ENCODE peak calls at places on chromosomes 2 and 18, in four cellular contexts. F, U, E and M are unnamed samples.

GRCh38 chr2:128607440-128607839 is 288.8 kb upstream of the HS6ST1 start:
- DNase-seq in F (no peak), U (no peak), E (no peak), M (no peak)

GRCh38 chr18:9876523-9876866 is 9.3 kb upstream of the TXNDC2 start:
- DNase-seq in F (no peak), U (no peak), E (no peak), M (no peak)

GRCh38 chr2:191222507-191222906 is 22.7 kb upstream of the MYO1B start:
- DNase-seq in F (no peak), U (peak), E (no peak), M (no peak)

GRCh38 chr18:25056456-25056855 is 295.5 kb downstream of the ZNF521 start:
- DNase-seq in F (no peak), U (no peak), E (no peak), M (no peak)

GRCh38 chr2:149566652-149567051 is 20.9 kb downstream of the MMADHC start:
- DNase-seq in F (no peak), U (no peak), E (no peak), M (no peak)

GRCh38 chr2:11688222-11689069 is 18.5 kb upstream of the NTSR2 start:
- DNase-seq in F (peak), U (peak), E (peak), M (peak)

GRCh38 chr2:126880262-126880800 is 18.4 kb upstream of the TEX51 start:
- DNase-seq in F (no peak), U (no peak), E (no peak), M (no peak)

GRCh38 chr2:191691016-191691725 is 13.2 kb downstream of the NABP1 start:
- DNase-seq in F (peak), U (peak), E (no peak), M (no peak)

GRCh38 chr2:101658387-101658786 is 39.1 kb upstream of the MAP4K4 start:
- DNase-seq in F (no peak), U (peak), E (no peak), M (no peak)

GRCh38 chr2:122804494-122804893 is 1049.0 kb downstream of the TSN start:
- DNase-seq in F (no peak), U (no peak), E (no peak), M (no peak)

GRCh38 chr2:70467237-70467636 is 86.4 kb downstream of the TGFA start:
- DNase-seq in F (no peak), U (no peak), E (no peak), M (no peak)

GRCh38 chr2:70469435-70469834 is 84.2 kb downstream of the TGFA start:
- DNase-seq in F (no peak), U (no peak), E (no peak), M (no peak)

GRCh38 chr2:70469961-70470360 is 83.7 kb downstream of the TGFA start:
- DNase-seq in F (no peak), U (no peak), E (no peak), M (no peak)

GRCh38 chr2:70467831-70468810 is 85.5 kb downstream of the TGFA start:
- DNase-seq in F (no peak), U (no peak), E (no peak), M (no peak)

GRCh38 chr2:70468898-70469297 is 84.7 kb downstream of the TGFA start:
- DNase-seq in F (no peak), U (no peak), E (no peak), M (no peak)
- H3K27ac ChIP-seq in F (no peak), U (no peak), E (no peak), M (no peak)

GRCh38 chr2:234977228-234977679 is 25.4 kb downstream of the SH3BP4 start:
- DNase-seq in F (no peak), U (no peak), E (no peak), M (no peak)

GRCh38 chr2:234976479-234977227 is 24.8 kb downstream of the SH3BP4 start:
- DNase-seq in F (no peak), U (no peak), E (no peak), M (no peak)

GRCh38 chr2:234979204-234980167 is 27.7 kb downstream of the SH3BP4 start:
- DNase-seq in F (no peak), U (no peak), E (no peak), M (no peak)

GRCh38 chr2:234980476-234981187 is 28.8 kb downstream of the SH3BP4 start:
- DNase-seq in F (no peak), U (peak), E (no peak), M (no peak)

DNA sequence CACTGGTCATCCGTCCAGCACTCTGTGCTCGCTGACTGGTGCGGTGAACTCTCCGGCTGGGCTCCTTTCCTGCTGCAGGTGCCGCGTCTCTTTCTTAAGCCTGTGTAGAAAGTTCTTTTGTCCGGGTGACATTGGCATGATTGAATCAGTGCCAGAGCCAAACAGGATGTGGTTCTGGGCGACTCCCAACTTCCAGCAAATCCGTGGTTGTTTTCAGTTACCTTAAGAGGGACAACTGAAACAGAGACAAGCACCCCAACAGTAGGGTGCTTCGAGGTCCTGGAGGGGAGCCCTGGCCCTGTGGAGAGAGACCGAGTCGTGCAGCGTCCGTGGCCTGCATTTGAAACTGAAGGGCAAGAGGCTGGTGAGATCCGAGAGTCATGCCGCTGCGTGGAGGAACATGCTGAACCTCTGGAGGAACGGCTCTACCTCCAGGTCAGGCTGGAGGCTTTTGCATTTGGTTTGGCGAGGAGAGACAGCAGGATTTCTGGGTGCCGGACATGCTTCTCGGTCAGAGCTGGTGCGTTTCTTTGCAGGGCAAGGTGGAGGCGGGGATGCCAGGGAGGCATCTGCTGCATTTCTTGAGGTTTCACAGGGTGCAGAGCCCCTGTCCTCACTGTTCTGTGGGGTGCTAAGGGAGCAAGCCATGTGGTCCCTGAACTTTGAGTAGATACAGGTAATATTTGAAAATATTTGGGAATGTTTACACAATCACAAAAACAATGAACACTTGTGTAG is 26.8 kb downstream of the SH3BP4 start:
- DNase-seq in F (no peak), U (peak), E (peak), M (no peak)
- H3K27ac ChIP-seq in F (no peak), U (peak), E (peak), M (no peak)

DNA sequence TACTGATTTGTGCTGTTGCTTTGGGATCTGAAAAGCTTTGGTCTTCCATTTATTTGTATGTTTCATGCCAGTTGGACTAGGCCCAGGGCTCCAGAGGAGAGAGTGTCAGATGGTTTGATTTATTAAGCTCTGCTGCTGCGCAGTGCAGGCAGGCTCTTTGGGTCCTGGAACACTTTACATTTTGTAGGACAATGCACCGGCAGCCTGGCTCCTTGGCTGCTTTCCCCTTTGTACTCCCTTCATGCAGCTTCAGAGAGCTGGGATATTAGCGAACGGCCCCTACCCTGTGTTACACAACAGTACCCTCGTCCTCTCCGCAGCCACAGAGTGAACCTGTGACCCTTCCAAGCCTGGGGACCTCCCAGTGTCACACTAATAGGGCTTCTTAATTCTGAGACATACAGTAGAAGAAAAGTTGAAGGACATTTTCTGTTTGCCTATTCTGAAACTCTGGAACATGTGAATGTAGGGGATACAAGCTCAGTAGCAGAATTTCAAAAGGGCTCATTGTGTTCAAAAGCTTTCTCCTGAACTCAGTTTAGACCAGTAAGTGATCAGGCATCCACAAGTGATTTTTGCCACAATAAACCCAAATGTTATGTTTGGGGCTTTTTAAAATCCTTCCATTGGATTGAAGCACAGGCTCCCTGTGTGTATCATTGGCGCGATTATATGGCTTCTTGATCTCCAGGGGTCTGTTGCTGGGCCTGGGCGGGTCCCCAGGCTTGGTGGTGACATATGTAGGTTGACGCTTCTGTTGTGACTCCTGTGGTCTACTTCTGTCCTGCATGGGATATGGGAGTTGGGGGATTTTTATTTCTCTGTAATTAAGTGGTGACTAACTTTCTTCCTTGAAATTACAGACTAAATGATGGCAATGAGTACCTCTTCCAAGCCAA is 56.5 kb upstream of the EML6 start:
- DNase-seq in F (no peak), U (peak), E (no peak), M (peak)
- H3K27ac ChIP-seq in F (no peak), U (peak), E (peak), M (peak)

DNA sequence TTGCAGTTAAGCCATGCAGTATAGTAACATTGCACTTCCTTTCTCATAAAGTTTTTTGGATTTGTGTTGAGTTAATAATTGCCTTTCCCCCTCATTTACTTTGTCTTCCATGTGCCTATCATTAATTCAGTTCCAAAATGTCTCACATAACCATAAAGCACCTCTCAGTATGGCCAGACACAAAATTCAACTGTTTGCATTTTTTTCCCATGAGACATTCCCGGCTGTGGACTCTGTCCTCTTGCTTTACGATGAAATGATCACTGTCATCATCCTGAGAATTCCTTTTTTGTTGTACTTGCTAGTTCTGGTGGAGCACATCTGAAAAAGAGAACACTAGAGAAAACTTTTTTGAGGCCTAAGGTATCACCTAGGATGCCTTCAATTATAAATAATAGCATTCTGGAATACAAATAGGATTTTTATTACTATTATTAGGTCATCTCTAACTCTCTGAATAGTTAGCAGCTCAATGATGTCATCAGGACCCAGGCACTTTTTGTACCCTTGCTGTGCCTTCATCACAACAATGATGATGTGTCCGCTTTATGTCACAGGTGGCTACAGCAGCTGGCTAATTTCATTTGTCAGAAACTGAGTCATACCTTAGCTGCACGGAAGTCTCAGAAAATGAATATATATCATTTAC is 8.5 kb upstream of the ATP8B1 start:
- DNase-seq in F (no peak), U (peak), E (no peak), M (no peak)
- H3K27ac ChIP-seq in F (no peak), U (no peak), E (no peak), M (no peak)

DNA sequence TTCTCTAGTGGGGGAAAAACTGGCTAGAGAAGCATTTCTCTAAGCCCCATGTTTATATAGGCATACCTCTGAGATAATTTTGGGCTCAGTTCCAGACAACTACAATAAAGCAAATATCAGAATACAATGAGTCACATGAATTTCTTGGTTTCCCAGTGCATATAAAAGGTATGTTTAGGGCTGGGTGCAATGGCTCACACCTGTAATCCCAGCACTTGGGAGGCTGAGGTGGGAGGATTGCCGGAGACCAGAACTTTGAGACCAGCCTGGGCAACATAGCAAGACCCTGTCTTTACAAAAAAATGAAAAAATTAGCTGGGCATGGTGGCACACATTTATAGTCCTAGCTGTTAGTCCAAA is 22.2 kb downstream of the TSN start:
- DNase-seq in F (no peak), U (peak), E (no peak), M (no peak)
- H3K27ac ChIP-seq in F (no peak), U (no peak), E (no peak), M (no peak)